ENCODE peak calls at places on chromosome 22, in six cellular contexts. O is left lung, S is NCI-H1105, G is sigmoid colon, X is NCI-H1694 treated with DMSO at 0.1 percent for 48 hours, Q is NT2/D1. H is an unnamed sample.

GRCh38 chr22:18044548-18045271 is 20.3 kb upstream of the MICAL3 start:
- DNase-seq in O (no peak), S (peak; percentile 81), G (no peak), X (peak; percentile 5), Q (no peak), H (no peak)

GRCh38 chr22:31680764-31681624 is 19.0 kb upstream of the PISD start:
- DNase-seq in O (no peak), S (no peak), G (peak; percentile 55), X (no peak), Q (no peak), H (no peak)

GRCh38 chr22:47787501-47788227 is 1025.2 kb downstream of the TBC1D22A start:
- DNase-seq in O (no peak), S (no peak), G (no peak), X (no peak), Q (no peak), H (no peak)

GRCh38 chr22:43066844-43067385 is 22.3 kb downstream of the TTLL1 start:
- DNase-seq in O (no peak), S (no peak), G (no peak), X (no peak), Q (no peak), H (peak; percentile 71)

GRCh38 chr22:39242809-39243442 is 1.9 kb downstream of the PDGFB start:
- DNase-seq in O (peak; percentile 74), S (peak; percentile 29), G (no peak), X (no peak), Q (no peak), H (peak; percentile 79)

GRCh38 chr22:50216684-50217520 is 16.1 kb downstream of the SELENOO start:
- DNase-seq in O (no peak), S (no peak), G (peak; percentile 65), X (no peak), Q (no peak), H (no peak)

GRCh38 chr22:37529652-37530345 is 10.6 kb upstream of the CARD10 start:
- DNase-seq in O (no peak), S (peak; percentile 14), G (no peak), X (peak; percentile 80), Q (no peak), H (no peak)

GRCh38 chr22:44024288-44024908 is at the start of gene PARVB:
- DNase-seq in O (peak; percentile 87), S (no peak), G (no peak), X (no peak), Q (no peak), H (peak; percentile 61)

GRCh38 chr22:24506802-24507438 is 11.8 kb downstream of the UPB1 start:
- DNase-seq in O (no peak), S (peak; percentile 78), G (no peak), X (no peak), Q (no peak), H (no peak)

GRCh38 chr22:50530280-50530856 is 556 bp upstream of the TYMP start:
- DNase-seq in O (no peak), S (no peak), G (peak; percentile 93), X (no peak), Q (no peak), H (peak; percentile 59)

GRCh38 chr22:50314081-50314454 is 6.6 kb upstream of the PLXNB2 start:
- DNase-seq in O (no peak), S (no peak), G (no peak), X (no peak), Q (no peak), H (no peak)

GRCh38 chr22:49936018-49936972 is 17.9 kb downstream of the CRELD2 start:
- DNase-seq in O (peak; percentile 100), S (peak; percentile 12), G (peak; percentile 97), X (peak; percentile 84), Q (peak; percentile 28), H (peak; percentile 67)

GRCh38 chr22:17980013-17980510 is 44.3 kb downstream of the MICAL3 start:
- DNase-seq in O (no peak), S (no peak), G (no peak), X (no peak), Q (no peak), H (peak; percentile 45)